ENCODE peak calls at places on chromosomes 5 and 9, in four cellular contexts. One of them, this sample, is unnamed.

GRCh38 chr5:147467973-147468508 is 41.8 kb downstream of the DPYSL3 start:
- DNase-seq in K562: no peak
- DNase-seq in A549: no peak
- DNase-seq in GM12878: no peak
- DNase-seq in this sample: peak

GRCh38 chr5:180557201-180557809 is 34.0 kb downstream of the SCGB3A1 start:
- DNase-seq in K562: no peak
- DNase-seq in A549: no peak
- DNase-seq in GM12878: no peak
- DNase-seq in this sample: peak

GRCh38 chr9:112012026-112012902 is 115.7 kb downstream of the UGCG start:
- DNase-seq in A549: peak
- DNase-seq in GM12878: peak
- DNase-seq in K562: peak
- DNase-seq in this sample: peak

GRCh38 chr5:73447234-73448071 is 1.1 kb downstream of the FOXD1 start:
- DNase-seq in A549: peak
- DNase-seq in K562: peak
- DNase-seq in GM12878: no peak
- DNase-seq in this sample: peak

GRCh38 chr5:89279458-89280036 is 396.6 kb upstream of the MEF2C start:
- DNase-seq in GM12878: peak
- DNase-seq in K562: peak
- DNase-seq in A549: no peak
- DNase-seq in this sample: no peak

GRCh38 chr9:112380102-112380581 is at the start of gene HSDL2:
- DNase-seq in A549: no peak
- DNase-seq in K562: peak
- DNase-seq in GM12878: no peak
- DNase-seq in this sample: peak

GRCh38 chr5:112308608-112309007 is 110.5 kb downstream of the EPB41L4A start:
- DNase-seq in A549: no peak
- DNase-seq in GM12878: no peak
- DNase-seq in K562: no peak
- DNase-seq in this sample: no peak

GRCh38 chr9:89374176-89374575 is 55.9 kb downstream of the SECISBP2 start:
- DNase-seq in GM12878: no peak
- DNase-seq in A549: no peak
- DNase-seq in K562: no peak
- DNase-seq in this sample: peak

GRCh38 chr9:128732576-128732975 is 8.6 kb upstream of the ZDHHC12 start:
- DNase-seq in A549: no peak
- DNase-seq in K562: no peak
- DNase-seq in GM12878: no peak
- DNase-seq in this sample: no peak

GRCh38 chr9:70007831-70008230 is 35.8 kb upstream of the MAMDC2 start:
- DNase-seq in GM12878: no peak
- DNase-seq in A549: no peak
- DNase-seq in K562: no peak
- DNase-seq in this sample: no peak

GRCh38 chr5:159547466-159548195 is 217.3 kb upstream of the IL12B start:
- DNase-seq in GM12878: no peak
- DNase-seq in A549: no peak
- DNase-seq in K562: no peak
- DNase-seq in this sample: no peak

GRCh38 chr5:148474025-148474511 is 90.3 kb downstream of the FBXO38 start:
- DNase-seq in K562: peak
- DNase-seq in A549: no peak
- DNase-seq in GM12878: no peak
- DNase-seq in this sample: peak

GRCh38 chr9:137396227-137396626 is 26.7 kb downstream of the EXD3 start:
- DNase-seq in A549: peak
- DNase-seq in K562: no peak
- DNase-seq in GM12878: no peak
- DNase-seq in this sample: peak

DNA sequence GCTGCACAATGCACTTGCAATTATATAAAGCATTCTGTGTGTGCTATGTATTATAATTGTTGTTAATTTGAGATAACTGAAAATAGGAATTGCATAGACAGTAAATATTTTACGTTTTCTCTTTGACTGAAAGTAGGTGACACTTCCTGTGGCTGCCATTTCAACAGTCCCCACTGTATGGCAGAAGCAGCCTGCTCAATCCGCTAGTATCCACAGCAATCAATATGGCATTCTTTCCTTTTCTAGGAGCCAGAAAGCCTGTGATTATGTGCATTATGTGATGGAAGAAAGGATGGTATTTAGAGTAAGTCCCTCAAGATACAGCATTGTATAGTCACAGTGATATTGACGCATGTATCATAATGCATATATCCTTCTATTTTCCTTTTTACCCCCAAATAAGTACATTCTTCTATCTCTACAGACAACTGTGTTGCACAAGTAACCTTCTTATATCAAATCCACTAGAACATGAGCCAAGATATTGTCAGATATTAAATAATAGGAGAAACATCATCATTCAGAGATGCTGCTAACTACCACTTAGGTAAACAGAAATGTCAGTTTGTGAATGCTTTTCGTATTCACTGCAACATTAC is 59.7 kb downstream of the CARTPT start:
- DNase-seq in GM12878: no peak
- DNase-seq in K562: no peak
- DNase-seq in A549: peak
- DNase-seq in this sample: peak
- TF ChIP-seq ELK1 in GM12878: no peak
- TF ChIP-seq ELK1 in K562: no peak
- TF ChIP-seq ELK1 in A549: no peak
- TF ChIP-seq ELK1 in this sample: no peak

GRCh38 chr9:133637451-133638055 is 1.4 kb downstream of the DBH start:
- DNase-seq in A549: no peak
- DNase-seq in GM12878: no peak
- DNase-seq in K562: no peak
- DNase-seq in this sample: no peak
- TF ChIP-seq ELK1 in A549: no peak
- TF ChIP-seq ELK1 in GM12878: no peak
- TF ChIP-seq ELK1 in K562: no peak
- TF ChIP-seq ELK1 in this sample: no peak

DNA sequence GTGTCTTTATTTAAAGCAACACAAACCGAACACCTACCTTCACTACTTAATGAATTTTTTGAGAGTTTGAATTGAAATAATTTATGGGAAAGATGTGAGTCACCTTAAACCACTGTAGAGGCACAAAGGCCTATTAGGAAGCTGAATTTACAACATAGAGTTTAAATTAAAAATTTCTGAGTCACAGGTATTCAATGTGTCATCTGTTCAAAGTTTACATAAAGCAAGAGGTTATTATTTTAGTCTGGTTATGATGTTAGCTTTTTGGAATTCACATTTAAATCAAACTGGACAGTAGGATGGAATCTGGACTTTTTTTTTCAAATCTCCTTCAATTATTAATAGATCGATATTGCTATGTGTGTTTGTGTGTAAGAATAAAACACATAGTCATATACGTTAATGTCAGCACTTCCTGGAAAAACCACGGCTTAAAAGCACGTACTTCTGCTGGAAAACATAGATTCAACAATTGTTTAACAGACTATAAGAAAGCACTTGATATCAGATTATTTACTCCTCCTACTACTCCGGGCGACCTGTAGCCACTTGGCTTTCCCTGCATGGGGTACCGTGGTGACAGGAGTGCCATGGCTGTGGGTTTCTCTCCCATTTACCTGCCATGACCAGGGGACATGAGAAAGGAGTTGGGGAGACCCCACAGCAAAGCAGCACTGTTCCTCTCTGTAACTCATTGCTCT is 638.6 kb downstream of the SEMA5A start:
- DNase-seq in A549: no peak
- DNase-seq in K562: no peak
- DNase-seq in GM12878: no peak
- DNase-seq in this sample: peak
- TF ChIP-seq ELK1 in A549: no peak
- TF ChIP-seq ELK1 in K562: no peak
- TF ChIP-seq ELK1 in GM12878: no peak
- TF ChIP-seq ELK1 in this sample: no peak

GRCh38 chr5:40653221-40654022 is 26.3 kb upstream of the PTGER4 start:
- DNase-seq in A549: no peak
- DNase-seq in GM12878: no peak
- DNase-seq in K562: no peak
- DNase-seq in this sample: no peak
- TF ChIP-seq ELK1 in A549: no peak
- TF ChIP-seq ELK1 in GM12878: no peak
- TF ChIP-seq ELK1 in K562: no peak
- TF ChIP-seq ELK1 in this sample: no peak

DNA sequence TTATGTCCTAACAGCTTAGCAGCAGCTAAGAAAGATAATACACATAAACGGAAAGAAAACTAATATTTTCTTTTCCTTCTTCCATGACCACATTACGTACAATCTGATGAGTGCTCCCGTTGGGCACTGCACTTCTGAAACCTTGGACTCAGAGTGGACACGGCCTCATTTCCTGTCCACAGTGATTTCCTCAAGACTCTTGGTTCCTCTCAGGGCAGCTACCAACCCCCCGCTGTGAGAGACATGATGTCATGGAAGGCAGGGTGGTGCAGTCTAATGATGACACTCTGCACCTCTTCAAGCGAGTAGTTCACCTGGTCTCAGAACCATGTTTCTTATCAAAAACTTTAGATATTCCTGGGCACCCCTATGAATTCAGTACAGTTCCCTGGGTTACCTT is 68.7 kb upstream of the CTSL start:
- DNase-seq in GM12878: no peak
- DNase-seq in K562: no peak
- DNase-seq in A549: peak
- DNase-seq in this sample: no peak
- TF ChIP-seq ELK1 in GM12878: no peak
- TF ChIP-seq ELK1 in K562: no peak
- TF ChIP-seq ELK1 in A549: no peak
- TF ChIP-seq ELK1 in this sample: no peak

GRCh38 chr9:135402048-135402738 is 77.4 kb upstream of the PPP1R26 start:
- DNase-seq in GM12878: no peak
- DNase-seq in A549: no peak
- DNase-seq in K562: no peak
- DNase-seq in this sample: no peak
- TF ChIP-seq ELK1 in GM12878: no peak
- TF ChIP-seq ELK1 in A549: no peak
- TF ChIP-seq ELK1 in K562: no peak
- TF ChIP-seq ELK1 in this sample: no peak

DNA sequence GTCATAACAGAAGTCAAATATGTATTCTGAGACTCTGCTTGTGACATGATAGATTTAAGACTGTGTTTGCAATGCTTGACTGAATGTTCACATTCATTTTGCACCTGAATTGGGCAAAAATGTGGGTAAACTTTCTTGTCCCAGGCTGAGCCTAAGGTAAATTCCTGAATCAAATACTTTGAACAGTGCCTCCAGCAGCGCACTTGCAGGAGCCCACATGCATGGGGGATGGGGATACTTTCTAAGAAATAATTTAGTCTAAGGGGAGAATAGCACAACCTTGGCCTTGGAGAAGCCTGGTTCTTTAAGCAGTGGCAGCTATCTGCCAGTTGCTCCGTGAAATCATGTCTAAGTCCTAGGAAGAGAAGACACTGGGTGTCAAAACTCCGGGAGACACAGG is 163.5 kb upstream of the EGFLAM start:
- DNase-seq in K562: no peak
- DNase-seq in GM12878: no peak
- DNase-seq in A549: no peak
- DNase-seq in this sample: no peak
- TF ChIP-seq ELK1 in K562: no peak
- TF ChIP-seq ELK1 in GM12878: no peak
- TF ChIP-seq ELK1 in A549: no peak
- TF ChIP-seq ELK1 in this sample: no peak

This sample was measured in IMR-90.